ENCODE peak calls at places on chromosomes 13 and 19, in seven cellular contexts. One of them, this sample, is unnamed.

GRCh38 chr13:33611016-33611805 is 206.7 kb upstream of the RFC3 start:
- DNase-seq in lung: peak; percentile 38
- DNase-seq in A549: no peak
- DNase-seq in SW480: no peak
- DNase-seq in SK-N-SH: no peak
- DNase-seq in foreskin keratinocyte: no peak
- DNase-seq in hypothalamus: no peak
- DNase-seq in this sample: no peak

GRCh38 chr13:46575321-46575721 is 22.4 kb downstream of the LRCH1 start:
- DNase-seq in lung: no peak
- DNase-seq in A549: no peak
- DNase-seq in SW480: no peak
- DNase-seq in hypothalamus: no peak
- DNase-seq in foreskin keratinocyte: no peak
- DNase-seq in SK-N-SH: no peak
- DNase-seq in this sample: peak; percentile 86

GRCh38 chr19:1070576-1070930 is 3.6 kb downstream of the ARHGAP45 start:
- DNase-seq in hypothalamus: no peak
- DNase-seq in lung: no peak
- DNase-seq in A549: no peak
- DNase-seq in SK-N-SH: no peak
- DNase-seq in foreskin keratinocyte: no peak
- DNase-seq in SW480: no peak
- DNase-seq in this sample: no peak

GRCh38 chr13:91632071-91632470 is 233.7 kb downstream of the GPC5 start:
- DNase-seq in hypothalamus: no peak
- DNase-seq in lung: no peak
- DNase-seq in foreskin keratinocyte: peak; percentile 63
- DNase-seq in SW480: no peak
- DNase-seq in A549: no peak
- DNase-seq in SK-N-SH: no peak
- DNase-seq in this sample: no peak

GRCh38 chr13:61774903-61775302 is 359.3 kb upstream of the PCDH20 start:
- DNase-seq in A549: no peak
- DNase-seq in SW480: no peak
- DNase-seq in SK-N-SH: no peak
- DNase-seq in hypothalamus: no peak
- DNase-seq in foreskin keratinocyte: no peak
- DNase-seq in lung: no peak
- DNase-seq in this sample: no peak

GRCh38 chr13:39909634-39910033 is 254.2 kb downstream of the COG6 start:
- DNase-seq in foreskin keratinocyte: no peak
- DNase-seq in SK-N-SH: peak; percentile 14
- DNase-seq in lung: no peak
- DNase-seq in SW480: no peak
- DNase-seq in hypothalamus: no peak
- DNase-seq in A549: no peak
- DNase-seq in this sample: no peak

GRCh38 chr13:40440990-40441820 is 225.2 kb downstream of the FOXO1 start:
- DNase-seq in SK-N-SH: peak; percentile 60
- DNase-seq in SW480: no peak
- DNase-seq in A549: peak; percentile 6
- DNase-seq in foreskin keratinocyte: no peak
- DNase-seq in hypothalamus: peak; percentile 25
- DNase-seq in lung: peak; percentile 59
- DNase-seq in this sample: peak; percentile 94

GRCh38 chr13:21054313-21054712 is 7.1 kb downstream of the LATS2 start:
- DNase-seq in lung: no peak
- DNase-seq in hypothalamus: no peak
- DNase-seq in foreskin keratinocyte: no peak
- DNase-seq in SW480: no peak
- DNase-seq in SK-N-SH: no peak
- DNase-seq in A549: no peak
- DNase-seq in this sample: peak; percentile 85

This sample was measured in myocyte.